ENCODE peak calls at places on chromosome 4, in six cellular contexts. Q is activated CD8-positive, alpha-beta memory T cell treated with anti-CD3 and anti-CD28 coated beads, Interleukin-2, amount 50 U/mL, for 4 hours; K is AG08395; Z is G401; W is amniotic epithelial cell; F is CD4-positive, CD25-positive, alpha-beta regulatory T cell. V is an unnamed sample.
A peak's percentile ranks its signal among the peaks of the same experiment; 100 is the strongest.

GRCh38 chr4:137909910-137910309 is 332.2 kb downstream of the SLC7A11 start:
- DNase-seq in F (no peak), K (no peak), Z (no peak), Q (no peak), W (no peak), V (no peak)

GRCh38 chr4:9409793-9410192 is 34.4 kb upstream of the DEFB131A start:
- DNase-seq in Q (no peak), Z (no peak), W (no peak), K (no peak), F (no peak), V (no peak)

GRCh38 chr4:26753642-26754041 is 107.0 kb upstream of the STIM2 start:
- DNase-seq in F (no peak), K (no peak), W (peak; percentile 10), Z (no peak), Q (no peak), V (no peak)

GRCh38 chr4:139738846-139739613 is 73.4 kb downstream of the MGST2 start:
- DNase-seq in W (no peak), Z (no peak), F (no peak), K (peak; percentile 12), Q (no peak), V (no peak)

GRCh38 chr4:39118034-39118658 is 56.1 kb downstream of the KLHL5 start:
- DNase-seq in F (no peak), Z (no peak), Q (no peak), W (peak; percentile 4), K (no peak), V (no peak)

GRCh38 chr4:125016892-125017299 is 297.9 kb upstream of the FAT4 start:
- DNase-seq in K (no peak), W (no peak), Q (no peak), F (no peak), Z (no peak), V (no peak)

GRCh38 chr4:13558881-13559280 is 14.6 kb upstream of the NKX3-2 start:
- DNase-seq in Q (no peak), K (no peak), W (no peak), Z (no peak), F (no peak), V (no peak)

GRCh38 chr4:13956947-13957346 is 329.4 kb upstream of the BOD1L1 start:
- DNase-seq in K (no peak), Z (no peak), W (no peak), Q (no peak), F (no peak), V (no peak)

GRCh38 chr4:75892508-75892907 is 9.7 kb downstream of the PPEF2 start:
- DNase-seq in W (no peak), Z (no peak), Q (no peak), F (no peak), K (no peak), V (no peak)

GRCh38 chr4:7381221-7381889 is 53.4 kb downstream of the PSAPL1 start:
- DNase-seq in K (peak; percentile 35), Q (no peak), F (no peak), W (no peak), Z (no peak), V (peak; percentile 55)

GRCh38 chr4:13240066-13240465 is 244.1 kb downstream of the RAB28 start:
- DNase-seq in F (no peak), K (peak; percentile 38), Z (no peak), Q (no peak), W (peak; percentile 43), V (no peak)

GRCh38 chr4:183438458-183439113 is 5.8 kb upstream of the CDKN2AIP start:
- DNase-seq in Q (no peak), W (peak; percentile 82), F (no peak), K (no peak), Z (no peak), V (no peak)

GRCh38 chr4:138609943-138610350 is 367.8 kb upstream of the SLC7A11 start:
- DNase-seq in K (peak; percentile 63), F (no peak), Q (no peak), Z (no peak), W (peak; percentile 35), V (peak; percentile 61)

GRCh38 chr4:66062044-66062443 is 391.8 kb upstream of the EPHA5 start:
- DNase-seq in F (no peak), Z (no peak), K (no peak), Q (no peak), W (peak; percentile 7), V (peak; percentile 2)

GRCh38 chr4:73740353-73740778 is at the start of gene CXCL8:
- DNase-seq in W (peak; percentile 87), F (no peak), Q (no peak), Z (peak; percentile 31), K (peak; percentile 63), V (peak; percentile 33)